ENCODE peak calls at places on chromosomes 7 and 10, in eight cellular contexts. D is tibial nerve, R is transverse colon, E is HepG2, K is suprapubic skin, U is H1, X is SK-N-SH, H is esophagus muscularis mucosa. W is an unnamed sample. For H3K27me3, the result is how much of the 10 kb centered on the place peaks cover.

GRCh38 chr7:151689196-151689971 is 169.7 kb upstream of the RHEB start:
- DNase-seq in R (no peak), D (no peak), H (no peak), U (no peak), X (no peak), K (peak), E (no peak), W (no peak)

GRCh38 chr10:94630017-94630688 is 53.4 kb upstream of the CYP2C18 start:
- DNase-seq in E (peak), D (no peak), U (no peak), R (no peak), K (no peak), X (peak), H (no peak), W (no peak)

GRCh38 chr10:112696587-112696986 is 249.6 kb downstream of the VTI1A start:
- DNase-seq in E (no peak), D (no peak), K (no peak), H (no peak), X (no peak), R (no peak), U (no peak), W (no peak)

GRCh38 chr10:12509016-12509793 is 159.9 kb downstream of the CAMK1D start:
- DNase-seq in E (no peak), D (no peak), R (no peak), U (no peak), H (peak), K (peak), X (no peak), W (no peak)

GRCh38 chr10:51657481-51657880 is 41.9 kb downstream of the CSTF2T start:
- DNase-seq in H (no peak), R (no peak), E (no peak), K (no peak), U (no peak), X (no peak), D (no peak), W (no peak)

GRCh38 chr10:103627893-103628292 is 134.4 kb downstream of the NEURL1 start:
- DNase-seq in H (no peak), R (no peak), U (no peak), K (no peak), E (no peak), D (no peak), X (no peak), W (no peak)

GRCh38 chr7:148567524-148567923 is 23.0 kb upstream of the C7orf33 start:
- DNase-seq in H (no peak), U (no peak), X (no peak), R (no peak), K (no peak), E (no peak), D (no peak), W (no peak)

GRCh38 chr7:78039791-78040776 is 241.5 kb downstream of the PHTF2 start:
- DNase-seq in R (peak), X (no peak), E (no peak), D (no peak), H (no peak), U (peak), K (no peak), W (peak)

GRCh38 chr10:49571419-49571818 is 32.5 kb upstream of the ERCC6 start:
- DNase-seq in D (no peak), E (no peak), H (peak), K (no peak), X (no peak), R (no peak), U (no peak), W (no peak)

GRCh38 chr7:117993377-117994003 is 120.2 kb upstream of the CTTNBP2 start:
- DNase-seq in R (peak), H (no peak), U (peak), E (peak), D (no peak), X (peak), K (no peak), W (no peak)

GRCh38 chr10:47283101-47283630 is 16.8 kb upstream of the GDF10 start:
- DNase-seq in X (no peak), U (no peak), K (no peak), R (no peak), H (no peak), D (no peak), E (no peak), W (no peak)

GRCh38 chr7:139108256-139109187 is 998 bp downstream of the ZC3HAV1 start:
- DNase-seq in K (peak), U (no peak), H (no peak), R (peak), E (no peak), X (no peak), D (peak), W (peak)

GRCh38 chr7:1985071-1985470 is 247.7 kb downstream of the MAD1L1 start:
- DNase-seq in U (no peak), R (no peak), K (peak), X (no peak), H (no peak), D (no peak), E (no peak), W (no peak)

GRCh38 chr7:134736381-134736780 is 43.1 kb upstream of the CALD1 start:
- DNase-seq in H (no peak), D (no peak), R (no peak), U (no peak), X (no peak), K (no peak), E (no peak), W (no peak)

GRCh38 chr10:42690449-42691360 is 52.3 kb upstream of the ZNF33B start:
- DNase-seq in R (no peak), K (no peak), U (no peak), D (no peak), X (peak), E (peak), H (no peak), W (no peak)

GRCh38 chr7:98240961-98241673 is 10.9 kb downstream of the TECPR1 start:
- DNase-seq in H (no peak), U (no peak), R (peak), K (no peak), E (peak), D (peak), X (peak), W (no peak)

GRCh38 chr10:132309879-132310591 is 2.3 kb upstream of the STK32C start:
- DNase-seq in E (no peak), H (no peak), X (no peak), D (no peak), U (no peak), R (no peak), K (peak), W (peak)

GRCh38 chr10:18082381-18082780 is 57.8 kb upstream of the CACNB2 start:
- DNase-seq in D (no peak), R (no peak), U (no peak), E (no peak), H (no peak), K (no peak), X (no peak), W (no peak)

GRCh38 chr7:28157311-28157710 is 23.3 kb downstream of the JAZF1 start:
- DNase-seq in D (no peak), U (no peak), H (no peak), K (no peak), E (no peak), X (no peak), R (no peak), W (no peak)

GRCh38 chr10:65861249-65861648 is 1064.6 kb upstream of the LRRTM3 start:
- DNase-seq in D (no peak), X (no peak), U (no peak), H (no peak), K (no peak), E (no peak), R (no peak), W (no peak)

GRCh38 chr10:64261676-64262075 is 740.5 kb downstream of the REEP3 start:
- DNase-seq in D (no peak), H (no peak), X (no peak), E (no peak), U (no peak), R (no peak), K (no peak), W (no peak)

GRCh38 chr10:55550241-55550640 is 749.2 kb upstream of the PCDH15 start:
- DNase-seq in R (no peak), U (no peak), K (no peak), E (no peak), H (no peak), X (no peak), D (no peak), W (no peak)
- TF ChIP-seq EP300 in R (no peak), U (no peak), K (no peak), E (no peak), H (no peak), X (no peak), D (no peak), W (no peak)

GRCh38 chr7:17326378-17326777 is 27.9 kb downstream of the AHR start:
- DNase-seq in D (no peak), X (no peak), R (no peak), H (no peak), K (no peak), U (no peak), E (no peak), W (no peak)

GRCh38 chr7:17320102-17320497 is 21.6 kb downstream of the AHR start:
- DNase-seq in D (no peak), X (no peak), H (no peak), E (no peak), K (no peak), U (no peak), R (no peak), W (no peak)

GRCh38 chr7:17320642-17321041 is 22.2 kb downstream of the AHR start:
- DNase-seq in K (no peak), X (no peak), U (no peak), E (peak), H (no peak), D (no peak), R (no peak), W (no peak)

GRCh38 chr7:17319164-17320101 is 21.0 kb downstream of the AHR start:
- DNase-seq in K (no peak), D (no peak), X (no peak), U (no peak), E (no peak), R (no peak), H (no peak), W (no peak)

DNA sequence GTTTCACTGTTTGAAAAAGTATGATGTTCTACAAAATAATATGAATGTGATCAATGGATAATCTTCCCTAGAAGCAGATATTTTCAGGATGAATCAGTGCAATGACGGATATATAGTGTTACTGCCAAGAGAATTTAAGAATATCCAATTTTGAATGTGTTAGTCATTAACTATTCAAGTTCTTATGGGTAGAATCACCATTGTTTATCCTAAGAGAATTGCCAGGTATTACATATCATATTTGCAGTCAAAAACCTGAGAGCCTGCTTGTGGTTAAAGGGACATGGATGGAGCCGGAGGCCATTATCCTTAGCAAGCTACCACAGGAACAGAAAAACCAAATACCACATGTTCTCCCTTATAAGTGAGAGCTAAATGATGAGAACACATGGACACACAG is 26.9 kb downstream of the AHR start:
- DNase-seq in H (no peak), K (no peak), D (no peak), X (no peak), R (no peak), U (no peak), E (no peak), W (no peak)
- H3K27ac ChIP-seq in H (no peak), K (no peak), D (no peak), X (no peak), R (no peak), U (no peak), E (no peak), W (no peak)

GRCh38 chr10:119541046-119541445 is 1.5 kb downstream of the RGS10 start:
- DNase-seq in K (no peak), D (no peak), H (no peak), E (no peak), U (no peak), R (no peak), X (no peak), W (peak)
- H3K27me3 ChIP-seq in K (under half), D (under half), H (under half), E (under half), U (under half), R (under half), X (under half), W (under half)

DNA sequence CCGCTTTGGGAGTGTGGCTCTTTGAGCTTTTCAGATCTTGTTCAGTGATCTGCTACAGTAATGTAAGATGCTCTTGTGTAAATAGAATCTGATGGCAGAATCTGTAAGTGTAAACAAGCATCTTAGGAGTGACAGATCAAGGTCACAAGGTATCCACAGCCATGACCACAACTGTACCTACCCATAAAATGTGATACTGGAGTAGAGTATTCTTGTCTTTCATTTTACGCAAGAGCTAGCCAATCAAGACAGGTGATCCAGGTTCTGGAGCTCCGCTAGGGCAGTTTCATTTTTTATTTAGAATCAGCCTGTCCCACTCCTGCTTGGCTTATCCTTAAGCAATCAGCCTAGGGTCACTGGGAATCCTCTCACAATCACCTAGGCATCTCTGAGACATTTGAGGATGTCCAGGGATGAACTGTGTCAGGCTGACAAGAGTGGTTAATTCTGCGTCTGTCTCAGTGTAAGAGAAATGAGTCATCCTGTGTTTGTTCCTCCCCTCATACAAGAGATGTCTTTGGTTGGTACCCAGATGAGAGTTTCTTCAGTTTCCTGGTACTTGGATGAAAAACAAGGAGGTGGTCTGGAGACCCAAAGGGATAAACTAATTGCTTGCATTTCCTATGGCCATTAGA is 13.6 kb downstream of the ZNF138 start:
- DNase-seq in R (no peak), K (no peak), H (no peak), U (no peak), X (no peak), E (no peak), D (no peak), W (no peak)
- TF ChIP-seq EP300 in R (no peak), K (no peak), H (no peak), U (no peak), X (no peak), E (no peak), D (no peak), W (no peak)

DNA sequence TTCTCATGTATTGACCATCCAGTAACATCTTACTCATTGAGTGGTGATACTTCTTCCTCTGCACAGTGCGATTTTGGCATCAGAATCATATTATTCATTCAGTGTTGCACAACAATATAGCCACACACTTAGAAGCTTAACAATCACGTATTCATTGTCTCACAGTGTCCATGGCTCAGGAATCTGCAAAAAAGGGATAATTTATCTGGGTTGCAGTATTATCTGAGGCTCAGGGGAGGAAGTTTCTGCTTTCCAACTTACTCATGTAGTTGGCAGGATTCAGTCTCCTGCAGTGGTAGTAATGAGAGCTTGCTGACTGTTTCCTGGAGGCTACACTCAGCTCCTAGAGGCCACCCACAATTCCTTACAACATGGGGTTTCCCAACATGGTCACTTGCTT is 803.6 kb downstream of the SORCS1 start:
- DNase-seq in X (no peak), U (no peak), E (no peak), D (peak), H (no peak), R (no peak), K (no peak), W (no peak)
- H3K27ac ChIP-seq in X (no peak), U (no peak), E (no peak), D (no peak), H (no peak), R (no peak), K (no peak), W (no peak)

DNA sequence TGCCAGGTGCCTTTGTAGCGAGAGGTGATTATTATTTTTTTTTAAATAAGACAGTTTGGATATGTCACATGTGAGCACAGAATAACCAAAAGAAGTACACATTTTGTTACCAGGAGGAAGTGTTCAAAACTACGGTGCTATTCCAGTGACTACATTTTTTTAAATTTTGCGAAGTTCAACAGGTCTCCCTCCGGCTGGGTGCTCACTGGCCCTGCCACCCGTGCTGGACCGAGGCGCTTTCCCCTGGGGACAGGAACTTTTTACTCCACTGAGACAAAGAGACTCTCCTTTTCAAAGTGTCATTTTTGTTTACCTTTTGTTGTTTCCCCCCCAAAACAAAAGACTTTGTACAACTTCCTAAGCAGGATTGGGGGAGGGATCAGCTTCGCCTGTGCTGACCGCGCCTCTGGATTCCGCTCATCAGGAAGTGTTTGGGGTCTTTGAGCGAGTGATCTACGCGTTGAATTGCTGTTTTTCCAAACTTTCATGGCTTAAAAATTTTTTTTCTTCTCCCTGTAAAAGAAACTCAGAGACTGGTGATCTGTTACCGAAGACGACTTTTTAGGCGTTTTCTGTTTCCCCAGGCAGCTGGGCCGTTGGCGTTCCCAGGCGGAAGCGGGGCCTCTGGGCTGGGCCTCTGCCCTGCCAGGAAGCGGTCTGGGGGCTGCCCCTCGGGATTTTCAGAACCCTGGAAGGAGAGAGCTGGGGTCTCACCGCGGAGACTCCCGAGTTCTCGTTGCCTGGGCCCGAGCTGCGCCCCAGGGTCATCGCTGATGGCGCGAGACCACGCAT is 7.2 kb downstream of the EN2 start:
- DNase-seq in E (no peak), R (no peak), K (no peak), H (no peak), D (no peak), X (peak), U (no peak), W (no peak)
- H3K27me3 ChIP-seq in E (under half), R (half or more), K (half or more), H (half or more), D (under half), X (half or more), U (half or more), W (half or more)

W was measured in sigmoid colon.